ENCODE peak calls at places on chromosomes 1 and 21, in seven cellular contexts. One of them, this sample, is unnamed. For H3K27me3, the result is how much of the 10 kb centered on the place peaks cover.

GRCh38 chr1:107076846-107077245 is 20.4 kb downstream of the PRMT6 start:
- DNase-seq in right atrium auricular region: no peak
- DNase-seq in heart left ventricle: no peak
- DNase-seq in brain microvascular endothelial cell: no peak
- DNase-seq in SJSA1: no peak
- DNase-seq in WERI-Rb-1: no peak
- DNase-seq in neural progenitor cell: peak
- DNase-seq in this sample: no peak

GRCh38 chr21:15022608-15023261 is 42.1 kb downstream of the NRIP1 start:
- DNase-seq in right atrium auricular region: no peak
- DNase-seq in heart left ventricle: no peak
- DNase-seq in brain microvascular endothelial cell: no peak
- DNase-seq in SJSA1: no peak
- DNase-seq in WERI-Rb-1: no peak
- DNase-seq in neural progenitor cell: no peak
- DNase-seq in this sample: no peak

GRCh38 chr21:41758550-41758949 is 8.3 kb downstream of the RIPK4 start:
- DNase-seq in right atrium auricular region: no peak
- DNase-seq in heart left ventricle: no peak
- DNase-seq in brain microvascular endothelial cell: no peak
- DNase-seq in SJSA1: peak
- DNase-seq in WERI-Rb-1: no peak
- DNase-seq in neural progenitor cell: no peak
- DNase-seq in this sample: no peak

GRCh38 chr1:96710708-96711477 is 10.7 kb upstream of the PTBP2 start:
- DNase-seq in right atrium auricular region: no peak
- DNase-seq in heart left ventricle: no peak
- DNase-seq in brain microvascular endothelial cell: peak
- DNase-seq in SJSA1: no peak
- DNase-seq in WERI-Rb-1: no peak
- DNase-seq in neural progenitor cell: no peak
- DNase-seq in this sample: no peak

GRCh38 chr1:19978143-19978542 is 1.3 kb downstream of the PLA2G2A start:
- DNase-seq in right atrium auricular region: peak
- DNase-seq in heart left ventricle: no peak
- DNase-seq in brain microvascular endothelial cell: no peak
- DNase-seq in SJSA1: no peak
- DNase-seq in WERI-Rb-1: no peak
- DNase-seq in neural progenitor cell: no peak
- DNase-seq in this sample: no peak

GRCh38 chr1:37094302-37094701 is 60.0 kb upstream of the GRIK3 start:
- DNase-seq in right atrium auricular region: no peak
- DNase-seq in heart left ventricle: no peak
- DNase-seq in brain microvascular endothelial cell: no peak
- DNase-seq in SJSA1: no peak
- DNase-seq in WERI-Rb-1: no peak
- DNase-seq in neural progenitor cell: no peak
- DNase-seq in this sample: no peak

GRCh38 chr1:155011437-155011907 is 8.9 kb downstream of the ZBTB7B start:
- DNase-seq in right atrium auricular region: no peak
- DNase-seq in heart left ventricle: peak
- DNase-seq in brain microvascular endothelial cell: no peak
- DNase-seq in SJSA1: no peak
- DNase-seq in WERI-Rb-1: peak
- DNase-seq in neural progenitor cell: no peak
- DNase-seq in this sample: no peak

GRCh38 chr21:45403133-45403824 is 1.7 kb upstream of the COL18A1 start:
- DNase-seq in right atrium auricular region: no peak
- DNase-seq in heart left ventricle: peak
- DNase-seq in brain microvascular endothelial cell: no peak
- DNase-seq in SJSA1: no peak
- DNase-seq in WERI-Rb-1: no peak
- DNase-seq in neural progenitor cell: no peak
- DNase-seq in this sample: no peak

GRCh38 chr1:53135735-53136114 is 6.7 kb downstream of the SLC1A7 start:
- DNase-seq in right atrium auricular region: no peak
- DNase-seq in heart left ventricle: no peak
- DNase-seq in brain microvascular endothelial cell: peak
- DNase-seq in SJSA1: peak
- DNase-seq in WERI-Rb-1: no peak
- DNase-seq in neural progenitor cell: no peak
- DNase-seq in this sample: peak

GRCh38 chr1:219271914-219272545 is 98.4 kb downstream of the LYPLAL1 start:
- DNase-seq in right atrium auricular region: no peak
- DNase-seq in heart left ventricle: no peak
- DNase-seq in brain microvascular endothelial cell: peak
- DNase-seq in SJSA1: no peak
- DNase-seq in WERI-Rb-1: no peak
- DNase-seq in neural progenitor cell: no peak
- DNase-seq in this sample: no peak

GRCh38 chr1:60765204-60765603 is 317.2 kb upstream of the NFIA start:
- DNase-seq in right atrium auricular region: no peak
- DNase-seq in heart left ventricle: no peak
- DNase-seq in brain microvascular endothelial cell: peak
- DNase-seq in SJSA1: no peak
- DNase-seq in WERI-Rb-1: peak
- DNase-seq in neural progenitor cell: peak
- DNase-seq in this sample: no peak

GRCh38 chr1:25486602-25487001 is 55.9 kb downstream of the MACO1 start:
- DNase-seq in right atrium auricular region: no peak
- DNase-seq in heart left ventricle: no peak
- DNase-seq in brain microvascular endothelial cell: no peak
- DNase-seq in SJSA1: no peak
- DNase-seq in WERI-Rb-1: peak
- DNase-seq in neural progenitor cell: no peak
- DNase-seq in this sample: no peak

GRCh38 chr1:114130846-114131525 is 22.7 kb downstream of the SYT6 start:
- DNase-seq in right atrium auricular region: no peak
- DNase-seq in heart left ventricle: no peak
- DNase-seq in brain microvascular endothelial cell: no peak
- DNase-seq in SJSA1: no peak
- DNase-seq in WERI-Rb-1: no peak
- DNase-seq in neural progenitor cell: peak
- DNase-seq in this sample: no peak

GRCh38 chr1:7043729-7044470 is 258.6 kb downstream of the CAMTA1 start:
- DNase-seq in right atrium auricular region: no peak
- DNase-seq in heart left ventricle: no peak
- DNase-seq in brain microvascular endothelial cell: no peak
- DNase-seq in SJSA1: no peak
- DNase-seq in WERI-Rb-1: no peak
- DNase-seq in neural progenitor cell: peak
- DNase-seq in this sample: no peak

GRCh38 chr1:12634696-12635202 is 9.1 kb upstream of the AADACL4 start:
- DNase-seq in right atrium auricular region: no peak
- DNase-seq in heart left ventricle: no peak
- DNase-seq in brain microvascular endothelial cell: no peak
- DNase-seq in SJSA1: no peak
- DNase-seq in WERI-Rb-1: no peak
- DNase-seq in neural progenitor cell: no peak
- DNase-seq in this sample: no peak

GRCh38 chr1:119635801-119636390 is 12.2 kb downstream of the ZNF697 start:
- DNase-seq in right atrium auricular region: no peak
- DNase-seq in heart left ventricle: no peak
- DNase-seq in brain microvascular endothelial cell: peak
- DNase-seq in SJSA1: no peak
- DNase-seq in WERI-Rb-1: no peak
- DNase-seq in neural progenitor cell: no peak
- DNase-seq in this sample: no peak

GRCh38 chr21:35170244-35170756 is 121.2 kb upstream of the RUNX1 start:
- DNase-seq in right atrium auricular region: no peak
- DNase-seq in heart left ventricle: no peak
- DNase-seq in brain microvascular endothelial cell: no peak
- DNase-seq in SJSA1: no peak
- DNase-seq in WERI-Rb-1: no peak
- DNase-seq in neural progenitor cell: no peak
- DNase-seq in this sample: no peak

GRCh38 chr21:37346841-37347430 is 19.6 kb upstream of the DYRK1A start:
- DNase-seq in right atrium auricular region: no peak
- DNase-seq in heart left ventricle: no peak
- DNase-seq in brain microvascular endothelial cell: no peak
- DNase-seq in SJSA1: no peak
- DNase-seq in WERI-Rb-1: no peak
- DNase-seq in neural progenitor cell: no peak
- DNase-seq in this sample: no peak

GRCh38 chr1:166974647-166975345 is 544 bp downstream of the ILDR2 start:
- DNase-seq in right atrium auricular region: no peak
- DNase-seq in heart left ventricle: no peak
- DNase-seq in brain microvascular endothelial cell: no peak
- DNase-seq in SJSA1: peak
- DNase-seq in WERI-Rb-1: peak
- DNase-seq in neural progenitor cell: peak
- DNase-seq in this sample: no peak

GRCh38 chr1:230398856-230399255 is 27.3 kb downstream of the PGBD5 start:
- DNase-seq in right atrium auricular region: no peak
- DNase-seq in heart left ventricle: no peak
- DNase-seq in brain microvascular endothelial cell: no peak
- DNase-seq in SJSA1: no peak
- DNase-seq in WERI-Rb-1: no peak
- DNase-seq in neural progenitor cell: no peak
- DNase-seq in this sample: no peak

GRCh38 chr1:43345119-43345518 is 7.5 kb downstream of the MPL start:
- DNase-seq in right atrium auricular region: no peak
- DNase-seq in heart left ventricle: peak
- DNase-seq in brain microvascular endothelial cell: no peak
- DNase-seq in SJSA1: no peak
- DNase-seq in WERI-Rb-1: no peak
- DNase-seq in neural progenitor cell: no peak
- DNase-seq in this sample: no peak

GRCh38 chr1:160993544-160993943 is 27.4 kb downstream of the F11R start:
- DNase-seq in right atrium auricular region: no peak
- DNase-seq in heart left ventricle: no peak
- DNase-seq in brain microvascular endothelial cell: peak
- DNase-seq in SJSA1: no peak
- DNase-seq in WERI-Rb-1: no peak
- DNase-seq in neural progenitor cell: no peak
- DNase-seq in this sample: no peak

GRCh38 chr1:100009458-100009857 is 39.7 kb downstream of the SLC35A3 start:
- DNase-seq in right atrium auricular region: no peak
- DNase-seq in heart left ventricle: no peak
- DNase-seq in brain microvascular endothelial cell: peak
- DNase-seq in SJSA1: no peak
- DNase-seq in WERI-Rb-1: no peak
- DNase-seq in neural progenitor cell: no peak
- DNase-seq in this sample: no peak

GRCh38 chr1:59815892-59816291 is 1.1 kb downstream of the HOOK1 start:
- DNase-seq in right atrium auricular region: no peak
- DNase-seq in heart left ventricle: no peak
- DNase-seq in brain microvascular endothelial cell: no peak
- DNase-seq in SJSA1: no peak
- DNase-seq in WERI-Rb-1: no peak
- DNase-seq in neural progenitor cell: no peak
- DNase-seq in this sample: no peak

GRCh38 chr1:155909894-155910293 is 1.3 kb downstream of the RIT1 start:
- DNase-seq in right atrium auricular region: no peak
- DNase-seq in heart left ventricle: no peak
- DNase-seq in brain microvascular endothelial cell: peak
- DNase-seq in SJSA1: peak
- DNase-seq in WERI-Rb-1: no peak
- DNase-seq in neural progenitor cell: no peak
- DNase-seq in this sample: no peak

GRCh38 chr1:3511306-3511705 is 56.8 kb downstream of the ARHGEF16 start:
- DNase-seq in right atrium auricular region: no peak
- DNase-seq in heart left ventricle: no peak
- DNase-seq in brain microvascular endothelial cell: no peak
- DNase-seq in SJSA1: no peak
- DNase-seq in WERI-Rb-1: no peak
- DNase-seq in neural progenitor cell: no peak
- DNase-seq in this sample: no peak
- H3K4me3 ChIP-seq in right atrium auricular region: no peak
- H3K4me3 ChIP-seq in heart left ventricle: no peak
- H3K4me3 ChIP-seq in brain microvascular endothelial cell: no peak
- H3K4me3 ChIP-seq in SJSA1: no peak
- H3K4me3 ChIP-seq in WERI-Rb-1: no peak
- H3K4me3 ChIP-seq in neural progenitor cell: no peak
- H3K4me3 ChIP-seq in this sample: no peak

GRCh38 chr1:9904571-9904970 is 5.5 kb downstream of the CTNNBIP1 start:
- DNase-seq in right atrium auricular region: no peak
- DNase-seq in heart left ventricle: no peak
- DNase-seq in brain microvascular endothelial cell: peak
- DNase-seq in SJSA1: no peak
- DNase-seq in WERI-Rb-1: no peak
- DNase-seq in neural progenitor cell: no peak
- DNase-seq in this sample: no peak
- H3K27ac ChIP-seq in right atrium auricular region: peak
- H3K27ac ChIP-seq in heart left ventricle: no peak
- H3K27ac ChIP-seq in brain microvascular endothelial cell: peak
- H3K27ac ChIP-seq in SJSA1: no peak
- H3K27ac ChIP-seq in WERI-Rb-1: no peak
- H3K27ac ChIP-seq in neural progenitor cell: no peak
- H3K27ac ChIP-seq in this sample: peak

GRCh38 chr1:206036661-206037455 is 13.2 kb upstream of the CTSE start:
- DNase-seq in right atrium auricular region: no peak
- DNase-seq in heart left ventricle: no peak
- DNase-seq in brain microvascular endothelial cell: no peak
- DNase-seq in SJSA1: no peak
- DNase-seq in WERI-Rb-1: peak
- DNase-seq in neural progenitor cell: no peak
- DNase-seq in this sample: no peak

GRCh38 chr1:206030714-206031113 is 7.0 kb upstream of the CTSE start:
- DNase-seq in right atrium auricular region: peak
- DNase-seq in heart left ventricle: peak
- DNase-seq in brain microvascular endothelial cell: peak
- DNase-seq in SJSA1: peak
- DNase-seq in WERI-Rb-1: peak
- DNase-seq in neural progenitor cell: peak
- DNase-seq in this sample: peak

GRCh38 chr1:206029484-206029883 is 5.8 kb upstream of the CTSE start:
- DNase-seq in right atrium auricular region: no peak
- DNase-seq in heart left ventricle: peak
- DNase-seq in brain microvascular endothelial cell: peak
- DNase-seq in SJSA1: no peak
- DNase-seq in WERI-Rb-1: peak
- DNase-seq in neural progenitor cell: no peak
- DNase-seq in this sample: no peak

GRCh38 chr1:206035027-206035426 is 11.3 kb upstream of the CTSE start:
- DNase-seq in right atrium auricular region: no peak
- DNase-seq in heart left ventricle: no peak
- DNase-seq in brain microvascular endothelial cell: no peak
- DNase-seq in SJSA1: no peak
- DNase-seq in WERI-Rb-1: no peak
- DNase-seq in neural progenitor cell: no peak
- DNase-seq in this sample: no peak

GRCh38 chr1:206032356-206033140 is 8.9 kb upstream of the CTSE start:
- DNase-seq in right atrium auricular region: no peak
- DNase-seq in heart left ventricle: no peak
- DNase-seq in brain microvascular endothelial cell: no peak
- DNase-seq in SJSA1: peak
- DNase-seq in WERI-Rb-1: peak
- DNase-seq in neural progenitor cell: no peak
- DNase-seq in this sample: no peak
- H3K27me3 ChIP-seq in right atrium auricular region: under half
- H3K27me3 ChIP-seq in heart left ventricle: under half
- H3K27me3 ChIP-seq in brain microvascular endothelial cell: under half
- H3K27me3 ChIP-seq in SJSA1: under half
- H3K27me3 ChIP-seq in WERI-Rb-1: under half
- H3K27me3 ChIP-seq in neural progenitor cell: under half
- H3K27me3 ChIP-seq in this sample: under half

DNA sequence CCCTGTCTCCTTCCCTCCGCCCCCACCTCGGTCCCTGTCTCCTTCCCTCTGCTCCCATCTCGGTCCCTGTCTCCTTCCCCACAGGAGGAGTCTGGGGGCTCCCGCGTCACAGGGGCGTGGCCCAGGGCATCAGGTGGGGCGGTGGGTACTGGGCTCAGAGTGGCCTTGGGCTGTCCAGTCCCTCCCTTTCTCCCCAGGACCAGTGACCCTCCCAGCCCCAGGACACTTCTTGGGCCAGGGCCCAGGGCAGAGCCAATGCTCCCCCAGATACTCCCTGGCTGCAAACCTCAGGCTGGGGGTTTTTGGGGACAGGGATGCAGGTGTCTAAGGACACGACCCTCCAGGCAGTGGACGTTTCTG is 6.8 kb upstream of the RNF223 start:
- DNase-seq in right atrium auricular region: no peak
- DNase-seq in heart left ventricle: no peak
- DNase-seq in brain microvascular endothelial cell: no peak
- DNase-seq in SJSA1: no peak
- DNase-seq in WERI-Rb-1: peak
- DNase-seq in neural progenitor cell: no peak
- DNase-seq in this sample: peak
- H3K4me3 ChIP-seq in right atrium auricular region: no peak
- H3K4me3 ChIP-seq in heart left ventricle: no peak
- H3K4me3 ChIP-seq in brain microvascular endothelial cell: no peak
- H3K4me3 ChIP-seq in SJSA1: no peak
- H3K4me3 ChIP-seq in WERI-Rb-1: no peak
- H3K4me3 ChIP-seq in neural progenitor cell: no peak
- H3K4me3 ChIP-seq in this sample: no peak